ENCODE peak calls at places on chromosomes 12 and 14, in four cellular contexts. R is lower lobe of right lung, J is fibroblast of the conjunctiva, L is cardiac muscle cell. V is an unnamed sample.

GRCh38 chr12:64221656-64222010 is 463 bp downstream of the KICS2 start:
- DNase-seq in R (peak), J (peak), L (peak), V (peak)

GRCh38 chr12:48352157-48352775 is 1.5 kb upstream of the ZNF641 start:
- DNase-seq in R (no peak), J (no peak), L (no peak), V (no peak)

GRCh38 chr14:101497910-101498860 is 63.1 kb upstream of the DIO3 start:
- DNase-seq in R (peak), J (no peak), L (no peak), V (peak)

GRCh38 chr14:68547305-68548193 is 245.3 kb downstream of the ZFP36L1 start:
- DNase-seq in R (no peak), J (peak), L (peak), V (peak)

GRCh38 chr12:22626429-22626828 is 1.5 kb downstream of the ETNK1 start:
- DNase-seq in R (no peak), J (no peak), L (peak), V (no peak)

GRCh38 chr14:23177181-23177580 is 6.3 kb downstream of the SLC7A8 start:
- DNase-seq in R (no peak), J (no peak), L (no peak), V (no peak)

GRCh38 chr12:4855121-4855924 is 54.4 kb upstream of the KCNA1 start:
- DNase-seq in R (no peak), J (peak), L (peak), V (no peak)

GRCh38 chr12:76018672-76019071 is 12.9 kb downstream of the PHLDA1 start:
- DNase-seq in R (no peak), J (no peak), L (no peak), V (no peak)

GRCh38 chr14:94110552-94111181 is at the start of gene IFI27:
- DNase-seq in R (peak), J (peak), L (peak), V (no peak)

GRCh38 chr12:97267803-97268202 is 194.8 kb upstream of the RMST start:
- DNase-seq in R (no peak), J (no peak), L (no peak), V (no peak)

GRCh38 chr14:52701223-52701622 is 5.8 kb upstream of the PSMC6 start:
- DNase-seq in R (no peak), J (no peak), L (peak), V (no peak)

GRCh38 chr12:130420071-130420470 is 82.4 kb downstream of the PIWIL1 start:
- DNase-seq in R (no peak), J (no peak), L (no peak), V (no peak)

GRCh38 chr14:95417492-95417891 is 97.8 kb upstream of the CLMN start:
- DNase-seq in R (no peak), J (no peak), L (no peak), V (no peak)

GRCh38 chr12:53829130-53829529 is 77.4 kb upstream of the CISTR start:
- DNase-seq in R (no peak), J (no peak), L (no peak), V (no peak)

GRCh38 chr14:24273422-24273998 is 2.1 kb upstream of the RABGGTA start:
- DNase-seq in R (no peak), J (no peak), L (no peak), V (no peak)

GRCh38 chr12:30953257-30953656 is 26.7 kb downstream of the TSPAN11 start:
- DNase-seq in R (no peak), J (no peak), L (no peak), V (no peak)

GRCh38 chr14:23302290-23303225 is at the start of gene PPP1R3E:
- DNase-seq in R (peak), J (no peak), L (peak), V (peak)

GRCh38 chr12:109540526-109541411 is 32.5 kb downstream of the MMAB start:
- DNase-seq in R (no peak), J (no peak), L (no peak), V (no peak)

GRCh38 chr12:125143491-125143890 is 78.3 kb downstream of the AACS start:
- DNase-seq in R (no peak), J (no peak), L (peak), V (no peak)

GRCh38 chr14:26775765-26776577 is 178.1 kb upstream of the NOVA1 start:
- DNase-seq in R (no peak), J (peak), L (peak), V (no peak)

V was measured in posterior vena cava.